ENCODE peak calls at places on chromosome 9, in eight cellular contexts. P, U, K, L, T, M, S and Y are unnamed samples.

GRCh38 chr9:129455151-129455995 is 165.5 kb downstream of the C9orf50 start:
- DNase-seq in L (no peak), P (no peak), T (no peak), M (no peak), U (no peak), K (no peak), S (no peak), Y (no peak)

GRCh38 chr9:120563044-120563443 is 16.9 kb downstream of the CDK5RAP2 start:
- DNase-seq in K (no peak), U (no peak), T (no peak), M (no peak), S (no peak), P (no peak), L (no peak), Y (no peak)

GRCh38 chr9:134442486-134443168 is 116.4 kb downstream of the RXRA start:
- DNase-seq in T (no peak), U (no peak), L (no peak), P (peak), M (no peak), S (peak), K (no peak), Y (no peak)

GRCh38 chr9:4143951-4144717 is 155.7 kb downstream of the GLIS3 start:
- DNase-seq in T (no peak), K (no peak), L (no peak), M (peak), P (no peak), U (no peak), S (peak), Y (no peak)

GRCh38 chr9:127917603-127918002 is 762 bp upstream of the ST6GALNAC4 start:
- DNase-seq in M (no peak), U (no peak), S (no peak), L (no peak), K (no peak), P (no peak), T (no peak), Y (no peak)

GRCh38 chr9:91138760-91139159 is 223.0 kb downstream of the AUH start:
- DNase-seq in K (no peak), L (no peak), T (no peak), M (peak), P (no peak), S (no peak), U (no peak), Y (no peak)

GRCh38 chr9:118669986-118670385 is 699.2 kb downstream of the BRINP1 start:
- DNase-seq in L (no peak), T (no peak), P (no peak), S (no peak), U (no peak), K (no peak), M (no peak), Y (no peak)

GRCh38 chr9:88710449-88710848 is 175.5 kb downstream of the NXNL2 start:
- DNase-seq in T (no peak), K (no peak), M (no peak), L (no peak), S (no peak), P (no peak), U (no peak), Y (no peak)

GRCh38 chr9:27355166-27355565 is 58.2 kb upstream of the EQTN start:
- DNase-seq in U (no peak), M (no peak), S (no peak), P (no peak), L (no peak), K (no peak), T (no peak), Y (no peak)

GRCh38 chr9:2560175-2560574 is 61.4 kb upstream of the VLDLR start:
- DNase-seq in P (no peak), K (no peak), M (no peak), S (no peak), U (no peak), L (no peak), T (no peak), Y (no peak)

GRCh38 chr9:124205686-124206352 is 51.9 kb upstream of the NEK6 start:
- DNase-seq in T (no peak), U (no peak), P (no peak), M (no peak), L (no peak), S (no peak), K (no peak), Y (no peak)

GRCh38 chr9:105344283-105344682 is 99.8 kb downstream of the SLC44A1 start:
- DNase-seq in P (no peak), L (no peak), S (no peak), M (no peak), K (no peak), U (no peak), T (no peak), Y (no peak)

GRCh38 chr9:7370378-7370777 is 429.2 kb downstream of the DMAC1 start:
- DNase-seq in K (no peak), S (no peak), M (peak), P (no peak), L (no peak), T (no peak), U (no peak), Y (no peak)

GRCh38 chr9:133803028-133803585 is 65.0 kb upstream of the SARDH start:
- DNase-seq in T (no peak), L (no peak), K (no peak), U (no peak), P (no peak), S (peak), M (no peak), Y (no peak)

GRCh38 chr9:97852399-97853055 is 499 bp upstream of the FOXE1 start:
- DNase-seq in K (no peak), L (no peak), M (no peak), U (no peak), T (no peak), P (no peak), S (no peak), Y (no peak)

GRCh38 chr9:80556631-80557030 is 984.9 kb downstream of the TLE4 start:
- DNase-seq in S (no peak), M (no peak), P (no peak), U (no peak), T (no peak), L (no peak), K (no peak), Y (no peak)

GRCh38 chr9:96344458-96345180 is 38.9 kb downstream of the SLC35D2 start:
- DNase-seq in P (no peak), S (peak), T (no peak), U (no peak), L (no peak), K (no peak), M (peak), Y (no peak)

GRCh38 chr9:126724226-126724625 is 80.6 kb upstream of the ZBTB43 start:
- DNase-seq in U (no peak), M (no peak), L (no peak), T (no peak), K (no peak), S (no peak), P (no peak), Y (no peak)

GRCh38 chr9:23849379-23849778 is 23.3 kb upstream of the ELAVL2 start:
- DNase-seq in T (no peak), K (no peak), U (no peak), L (no peak), P (no peak), S (no peak), M (no peak), Y (no peak)

GRCh38 chr9:132943677-132944293 is 631 bp downstream of the TSC1 start:
- DNase-seq in U (peak), L (no peak), M (no peak), S (no peak), T (no peak), K (no peak), P (no peak), Y (peak)

GRCh38 chr9:120925535-120926396 is 830 bp downstream of the TRAF1 start:
- DNase-seq in M (no peak), T (no peak), K (peak), L (no peak), S (peak), P (peak), U (peak), Y (peak)

GRCh38 chr9:136700959-136701664 is 11.3 kb upstream of the DIPK1B start:
- DNase-seq in P (peak), M (no peak), U (peak), T (no peak), S (no peak), K (peak), L (no peak), Y (peak)

GRCh38 chr9:131271506-131271931 is 4.8 kb downstream of the FAM78A start:
- DNase-seq in K (no peak), U (no peak), T (no peak), L (no peak), M (no peak), S (no peak), P (no peak), Y (no peak)

GRCh38 chr9:38274746-38275250 is 117.7 kb upstream of the ALDH1B1 start:
- DNase-seq in U (no peak), P (no peak), L (no peak), S (no peak), T (no peak), M (no peak), K (no peak), Y (no peak)

GRCh38 chr9:91532325-91532724 is 108.7 kb upstream of the NFIL3 start:
- DNase-seq in T (no peak), K (no peak), S (no peak), M (no peak), L (no peak), P (no peak), U (no peak), Y (no peak)

GRCh38 chr9:2127486-2127885 is 112.3 kb downstream of the SMARCA2 start:
- DNase-seq in U (no peak), L (no peak), P (no peak), T (no peak), K (no peak), S (peak), M (no peak), Y (no peak)